ENCODE peak calls at places on chromosome 16, in six cellular contexts. Z is HepG2, U is GM12878, J is HCT116, T is K562, P is H1. N is an unnamed sample.

GRCh38 chr16:8569650-8570338 is 20.5 kb downstream of the TMEM114 start:
- DNase-seq in U (no peak), Z (no peak), T (no peak), J (no peak), P (no peak), N (no peak)

GRCh38 chr16:50864386-50864785 is 122.5 kb downstream of the CYLD start:
- DNase-seq in Z (no peak), J (no peak), T (no peak), P (no peak), U (no peak), N (no peak)

GRCh38 chr16:29641561-29641960 is 21.5 kb upstream of the SPN start:
- DNase-seq in T (peak; percentile 65), Z (peak; percentile 53), J (no peak), P (no peak), U (no peak), N (no peak)

GRCh38 chr16:80258407-80258806 is 282.4 kb upstream of the DYNLRB2 start:
- DNase-seq in J (no peak), U (no peak), T (no peak), P (no peak), Z (no peak), N (no peak)

GRCh38 chr16:82832861-82833260 is 206.1 kb downstream of the CDH13 start:
- DNase-seq in J (no peak), P (no peak), T (no peak), U (no peak), Z (no peak), N (no peak)

GRCh38 chr16:48113471-48113870 is 42.3 kb downstream of the ABCC12 start:
- DNase-seq in Z (peak; percentile 12), U (no peak), P (no peak), T (peak; percentile 11), J (no peak), N (no peak)

GRCh38 chr16:57192146-57192545 is 6.0 kb downstream of the RSPRY1 start:
- DNase-seq in T (no peak), Z (no peak), P (no peak), J (no peak), U (no peak), N (no peak)

GRCh38 chr16:85239239-85239638 is 127.0 kb upstream of the CIBAR2 start:
- DNase-seq in P (no peak), Z (no peak), J (no peak), T (no peak), U (no peak), N (no peak)

GRCh38 chr16:57600048-57600835 is 28.2 kb upstream of the ADGRG1 start:
- DNase-seq in U (no peak), T (peak; percentile 64), J (peak; percentile 47), P (peak; percentile 87), Z (peak; percentile 70), N (peak; percentile 59)

GRCh38 chr16:48911700-48912099 is 301.7 kb upstream of the N4BP1 start:
- DNase-seq in P (no peak), J (peak; percentile 12), T (no peak), U (no peak), Z (no peak), N (no peak)

GRCh38 chr16:54052271-54052670 is 234.3 kb downstream of the IRX3 start:
- DNase-seq in Z (no peak), P (no peak), T (no peak), U (no peak), J (no peak), N (no peak)

GRCh38 chr16:84132527-84133285 is 12.3 kb downstream of the HSDL1 start:
- DNase-seq in P (no peak), T (peak; percentile 76), Z (no peak), J (no peak), U (no peak), N (no peak)

GRCh38 chr16:50697881-50698767 is 4.7 kb downstream of the NOD2 start:
- DNase-seq in J (no peak), T (no peak), P (no peak), U (peak; percentile 65), Z (no peak), N (no peak)

GRCh38 chr16:67468731-67469130 is 12.2 kb downstream of the ATP6V0D1 start:
- DNase-seq in U (no peak), J (no peak), P (no peak), T (no peak), Z (no peak), N (no peak)

GRCh38 chr16:2511128-2511785 is 2.5 kb upstream of the ATP6V0C start:
- DNase-seq in T (peak; percentile 87), U (no peak), J (no peak), P (no peak), Z (no peak), N (no peak)

GRCh38 chr16:75108792-75109731 is 7.5 kb downstream of the LDHD start:
- DNase-seq in Z (no peak), P (no peak), J (peak; percentile 78), U (peak; percentile 62), T (no peak), N (no peak)

GRCh38 chr16:20839504-20839903 is 33.2 kb downstream of the REXO5 start:
- DNase-seq in U (no peak), Z (no peak), T (no peak), J (no peak), P (no peak), N (no peak)

GRCh38 chr16:23496826-23497542 is 13.3 kb downstream of the GGA2 start:
- DNase-seq in Z (no peak), P (no peak), T (no peak), J (no peak), U (no peak), N (no peak)

GRCh38 chr16:3028716-3029319 is 5.0 kb downstream of the THOC6 start:
- DNase-seq in P (no peak), J (no peak), T (no peak), U (no peak), Z (no peak), N (no peak)

GRCh38 chr16:87392823-87393679 is 915 bp downstream of the MAP1LC3B start:
- DNase-seq in T (peak; percentile 68), U (no peak), P (peak; percentile 80), J (no peak), Z (no peak), N (no peak)

GRCh38 chr16:56269276-56269675 is 78.0 kb downstream of the GNAO1 start:
- DNase-seq in T (no peak), P (no peak), J (no peak), U (no peak), Z (no peak), N (no peak)

GRCh38 chr16:81405702-81406113 is 38.9 kb upstream of the CMIP start:
- DNase-seq in T (peak; percentile 30), P (no peak), J (peak; percentile 99), Z (peak; percentile 91), U (no peak), N (no peak)

GRCh38 chr16:2779978-2780898 is 3.2 kb upstream of the ELOB start:
- DNase-seq in J (no peak), T (peak; percentile 31), Z (no peak), U (no peak), P (no peak), N (no peak)

GRCh38 chr16:20941635-20941926 is 41.0 kb downstream of the LYRM1 start:
- DNase-seq in J (no peak), Z (no peak), P (no peak), T (no peak), U (no peak), N (no peak)

GRCh38 chr16:30381351-30382041 is 865 bp downstream of the SEPTIN1 start:
- DNase-seq in T (peak; percentile 96), J (no peak), P (no peak), U (no peak), Z (no peak), N (no peak)

GRCh38 chr16:19712418-19713058 is 5.5 kb downstream of the KNOP1 start:
- DNase-seq in T (no peak), J (no peak), U (no peak), Z (no peak), P (no peak), N (no peak)

GRCh38 chr16:29972500-29972899 is 1.2 kb upstream of the TAOK2 start:
- DNase-seq in P (no peak), T (no peak), Z (no peak), U (no peak), J (no peak), N (no peak)

GRCh38 chr16:72947379-72948237 is 100.3 kb downstream of the ZFHX3 start:
- DNase-seq in U (no peak), J (no peak), T (no peak), Z (peak; percentile 79), P (no peak), N (no peak)
- TF ChIP-seq ZNF274 in U (no peak), J (no peak), T (no peak), Z (no peak), P (no peak), N (no peak)

GRCh38 chr16:89909777-89910716 is 8.6 kb upstream of the MC1R start:
- DNase-seq in P (peak; percentile 93), U (no peak), J (peak; percentile 42), T (peak; percentile 82), Z (peak; percentile 60), N (no peak)
- TF ChIP-seq ZNF274 in P (no peak), U (no peak), J (no peak), T (no peak), Z (peak; percentile 61), N (no peak)

GRCh38 chr16:58639836-58640235 is 10.2 kb upstream of the CNOT1 start:
- DNase-seq in P (no peak), T (no peak), J (no peak), Z (no peak), U (no peak), N (no peak)

GRCh38 chr16:58639230-58639629 is 9.6 kb upstream of the CNOT1 start:
- DNase-seq in Z (no peak), P (no peak), T (no peak), J (no peak), U (no peak), N (no peak)

GRCh38 chr16:58636474-58636873 is 6.8 kb upstream of the CNOT1 start:
- DNase-seq in P (no peak), U (no peak), J (no peak), Z (peak; percentile 61), T (no peak), N (no peak)

GRCh38 chr16:58640949-58641348 is 11.3 kb upstream of the CNOT1 start:
- DNase-seq in J (no peak), P (no peak), U (no peak), Z (no peak), T (no peak), N (no peak)

DNA sequence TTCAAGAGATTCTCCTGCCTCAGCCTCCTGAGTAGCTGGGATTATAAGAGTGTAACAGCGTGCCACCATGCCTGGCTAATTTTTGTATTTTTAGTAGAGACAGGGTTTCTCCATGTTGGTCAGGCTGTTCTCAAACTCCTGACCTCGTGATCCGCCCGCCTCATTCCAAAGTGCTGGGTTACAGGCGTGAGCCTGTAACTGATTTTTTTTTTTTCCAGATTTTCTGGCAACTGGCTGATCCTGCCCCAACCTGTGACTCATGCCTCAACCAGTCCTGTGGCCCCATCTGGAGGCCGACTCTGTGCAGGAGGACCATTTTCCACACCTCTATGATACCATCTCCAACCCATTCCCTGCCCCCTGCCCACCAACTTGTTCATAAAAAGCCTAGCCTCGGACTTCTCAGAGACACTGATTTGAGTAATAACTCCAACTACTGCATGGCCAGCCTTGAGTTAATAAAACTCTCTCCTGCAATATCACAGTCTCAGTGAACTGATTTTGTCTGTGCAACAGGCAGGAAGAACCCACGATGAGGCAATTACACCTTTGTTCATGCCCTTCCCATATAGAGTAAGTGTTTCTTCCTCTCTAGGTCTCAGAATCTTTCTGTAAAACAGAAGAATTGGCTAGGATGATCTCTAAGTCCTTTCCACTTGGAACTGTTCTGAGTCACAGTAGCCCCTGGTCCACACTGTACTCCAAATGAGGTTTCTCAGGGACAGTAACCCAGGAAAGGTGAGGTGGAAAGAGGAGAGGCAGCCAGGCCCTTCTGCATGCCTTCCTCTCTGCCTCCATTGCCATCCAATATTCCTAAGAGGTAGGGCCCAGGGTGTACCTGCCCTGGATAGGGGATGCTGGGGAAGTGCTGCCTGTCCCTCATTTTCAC is 8.8 kb upstream of the CNOT1 start:
- DNase-seq in P (no peak), T (peak; percentile 60), U (no peak), J (peak; percentile 54), Z (peak; percentile 79), N (no peak)
- TF ChIP-seq ZNF274 in P (no peak), T (no peak), U (no peak), J (no peak), Z (no peak), N (no peak)

GRCh38 chr16:31537362-31537921 is 9.7 kb downstream of the AHSP start:
- DNase-seq in P (peak; percentile 45), T (no peak), J (no peak), Z (no peak), U (no peak), N (no peak)
- TF ChIP-seq ZNF274 in P (no peak), T (no peak), J (no peak), Z (no peak), U (no peak), N (no peak)

N was measured in NT2/D1.